ENCODE peak calls at places on chromosomes 1 and 21, in seven cellular contexts. G, E, Y, S, P, K and I are unnamed samples.

GRCh38 chr1:36380782-36381181 is 4.9 kb downstream of the STK40 start:
- DNase-seq in G (no peak), Y (no peak), P (no peak), E (no peak), S (no peak), K (no peak), I (no peak)

GRCh38 chr1:212218065-212218464 is 67.1 kb upstream of the PPP2R5A start:
- DNase-seq in K (no peak), S (peak; percentile 23), P (no peak), E (no peak), G (no peak), Y (no peak), I (no peak)

GRCh38 chr1:218339267-218339831 is 5.8 kb upstream of the TGFB2 start:
- DNase-seq in S (no peak), G (no peak), Y (peak; percentile 64), E (no peak), K (no peak), P (peak; percentile 69), I (no peak)

GRCh38 chr21:21750124-21750825 is 752.1 kb downstream of the NCAM2 start:
- DNase-seq in E (no peak), K (no peak), S (no peak), Y (no peak), P (no peak), G (no peak), I (no peak)

GRCh38 chr21:39313042-39313456 is 383 bp downstream of the BRWD1 start:
- DNase-seq in S (peak; percentile 44), Y (no peak), K (peak; percentile 10), P (no peak), G (no peak), E (no peak), I (no peak)

GRCh38 chr21:42251654-42252053 is 32.7 kb downstream of the ABCG1 start:
- DNase-seq in E (no peak), P (no peak), S (no peak), G (no peak), Y (no peak), K (no peak), I (no peak)

GRCh38 chr1:23171181-23171755 is 2.6 kb upstream of the LUZP1 start:
- DNase-seq in G (no peak), K (no peak), E (no peak), S (no peak), P (no peak), Y (no peak), I (no peak)

GRCh38 chr1:150619576-150620509 is 9.6 kb downstream of the ENSA start:
- DNase-seq in G (no peak), K (peak; percentile 51), Y (no peak), P (peak; percentile 76), E (peak; percentile 49), S (no peak), I (no peak)

GRCh38 chr21:41124626-41125240 is 43.2 kb upstream of the BACE2 start:
- DNase-seq in K (no peak), S (no peak), E (no peak), P (no peak), Y (no peak), G (no peak), I (no peak)

GRCh38 chr1:71135571-71135970 is 54.7 kb upstream of the ZRANB2 start:
- DNase-seq in S (no peak), Y (no peak), P (no peak), K (no peak), E (no peak), G (no peak), I (no peak)

GRCh38 chr1:171985639-171986038 is 144.3 kb downstream of the DNM3 start:
- DNase-seq in S (no peak), E (no peak), Y (no peak), P (peak; percentile 29), K (peak; percentile 32), G (no peak), I (no peak)

GRCh38 chr21:28235169-28235892 is 757.3 kb downstream of the LTN1 start:
- DNase-seq in P (no peak), K (no peak), G (no peak), S (no peak), Y (no peak), E (no peak), I (no peak)

GRCh38 chr21:42535602-42536171 is 22.0 kb downstream of the SLC37A1 start:
- DNase-seq in E (no peak), S (peak; percentile 42), K (no peak), P (no peak), Y (no peak), G (no peak), I (no peak)

GRCh38 chr1:243325305-243325890 is 69.6 kb downstream of the SDCCAG8 start:
- DNase-seq in P (peak; percentile 68), K (peak; percentile 34), E (peak; percentile 41), S (no peak), G (no peak), Y (peak; percentile 100), I (no peak)

GRCh38 chr1:238628130-238628529 is 737.4 kb upstream of the ZP4 start:
- DNase-seq in G (no peak), E (no peak), K (no peak), S (no peak), P (no peak), Y (no peak), I (no peak)

GRCh38 chr1:117093870-117094621 is 27.5 kb downstream of the TRIM45 start:
- DNase-seq in Y (no peak), K (peak; percentile 10), E (peak; percentile 19), S (no peak), G (no peak), P (peak; percentile 47), I (no peak)

GRCh38 chr21:16424331-16424749 is 694.6 kb downstream of the USP25 start:
- DNase-seq in P (no peak), S (no peak), G (no peak), Y (no peak), K (no peak), E (no peak), I (no peak)

GRCh38 chr21:35316933-35317332 is 267.8 kb upstream of the RUNX1 start:
- DNase-seq in S (no peak), P (no peak), E (no peak), K (no peak), Y (no peak), G (no peak), I (no peak)

GRCh38 chr21:46559291-46559983 is 45.4 kb downstream of the S100B start:
- DNase-seq in P (no peak), K (no peak), S (no peak), E (no peak), G (no peak), Y (no peak), I (no peak)

GRCh38 chr21:26964379-26964778 is 2.5 kb downstream of the ADAMTS5 start:
- DNase-seq in K (no peak), G (no peak), S (peak; percentile 35), Y (no peak), E (no peak), P (no peak), I (no peak)

GRCh38 chr21:45873418-45873817 is 108.2 kb upstream of the COL6A1 start:
- DNase-seq in S (no peak), E (no peak), G (no peak), P (no peak), K (no peak), Y (no peak), I (no peak)

GRCh38 chr21:33801424-33802405 is 113.9 kb downstream of the ATP5PO start:
- DNase-seq in S (no peak), Y (peak; percentile 94), E (peak; percentile 77), K (peak; percentile 14), P (peak; percentile 86), G (no peak), I (no peak)

GRCh38 chr1:234079896-234080295 is 175.4 kb downstream of the SLC35F3 start:
- DNase-seq in K (no peak), G (no peak), P (no peak), E (no peak), S (no peak), Y (no peak), I (no peak)

GRCh38 chr1:2300851-2301606 is 72.9 kb downstream of the SKI start:
- DNase-seq in G (peak; percentile 36), S (peak; percentile 86), Y (no peak), K (no peak), E (no peak), P (no peak), I (no peak)

GRCh38 chr1:149888999-149889289 is 10.4 kb upstream of the BOLA1 start:
- DNase-seq in G (no peak), E (no peak), S (no peak), K (no peak), P (peak; percentile 22), Y (no peak), I (no peak)

GRCh38 chr1:77639056-77639455 is 43.4 kb downstream of the ZZZ3 start:
- DNase-seq in P (no peak), E (peak; percentile 22), Y (no peak), S (no peak), K (no peak), G (no peak), I (no peak)

GRCh38 chr1:165717918-165718515 is 19.7 kb upstream of the ALDH9A1 start:
- DNase-seq in Y (peak; percentile 39), P (peak; percentile 68), K (peak; percentile 62), S (peak; percentile 60), E (peak; percentile 60), G (peak; percentile 18), I (no peak)

GRCh38 chr1:167832693-167833092 is 81.2 kb downstream of the ADCY10 start:
- DNase-seq in Y (no peak), E (no peak), P (no peak), S (no peak), G (no peak), K (no peak), I (no peak)